ENCODE peak calls at places on chromosomes 2 and 18, in four cellular contexts. A, B, I and U are unnamed samples.
A peak's percentile ranks its signal among the peaks of the same experiment; 100 is the strongest.

GRCh38 chr2:22855081-22855480 is 529.9 kb upstream of the KLHL29 start:
- DNase-seq in I (peak; percentile 7), A (no peak), B (no peak), U (no peak)

GRCh38 chr18:6561029-6561861 is 146.5 kb upstream of the L3MBTL4 start:
- DNase-seq in B (no peak), A (peak; percentile 64), I (no peak), U (peak; percentile 12)

GRCh38 chr2:113831156-113831555 is 58.7 kb upstream of the ACTR3 start:
- DNase-seq in A (peak; percentile 30), I (no peak), B (no peak), U (no peak)

GRCh38 chr2:96099861-96100798 is 16.2 kb downstream of the ADRA2B start:
- DNase-seq in A (no peak), B (no peak), I (no peak), U (no peak)

GRCh38 chr2:130390460-130391057 is 34.7 kb downstream of the PTPN18 start:
- DNase-seq in B (no peak), A (no peak), I (no peak), U (no peak)

GRCh38 chr2:149808556-149808955 is 221.0 kb upstream of the MMADHC start:
- DNase-seq in I (no peak), B (no peak), A (no peak), U (no peak)

GRCh38 chr2:72718906-72719305 is 106.9 kb downstream of the EXOC6B start:
- DNase-seq in B (no peak), A (no peak), I (no peak), U (no peak)

GRCh38 chr18:24344509-24344908 is 53.1 kb downstream of the OSBPL1A start:
- DNase-seq in B (no peak), I (no peak), A (no peak), U (no peak)

GRCh38 chr18:2529154-2529553 is 42.2 kb downstream of the METTL4 start:
- DNase-seq in A (no peak), B (no peak), I (peak; percentile 4), U (no peak)

GRCh38 chr18:463442-464310 is 36.8 kb downstream of the COLEC12 start:
- DNase-seq in I (no peak), B (no peak), A (no peak), U (no peak)

GRCh38 chr2:233258211-233258610 is 6.7 kb downstream of the ATG16L1 start:
- DNase-seq in I (no peak), B (no peak), A (no peak), U (no peak)

GRCh38 chr2:27622921-27623384 is 5.9 kb downstream of the CCDC121 start:
- DNase-seq in A (no peak), B (no peak), I (no peak), U (no peak)

GRCh38 chr2:43032248-43032893 is 194.0 kb downstream of the ZFP36L2 start:
- DNase-seq in I (no peak), A (no peak), B (no peak), U (no peak)

DNA sequence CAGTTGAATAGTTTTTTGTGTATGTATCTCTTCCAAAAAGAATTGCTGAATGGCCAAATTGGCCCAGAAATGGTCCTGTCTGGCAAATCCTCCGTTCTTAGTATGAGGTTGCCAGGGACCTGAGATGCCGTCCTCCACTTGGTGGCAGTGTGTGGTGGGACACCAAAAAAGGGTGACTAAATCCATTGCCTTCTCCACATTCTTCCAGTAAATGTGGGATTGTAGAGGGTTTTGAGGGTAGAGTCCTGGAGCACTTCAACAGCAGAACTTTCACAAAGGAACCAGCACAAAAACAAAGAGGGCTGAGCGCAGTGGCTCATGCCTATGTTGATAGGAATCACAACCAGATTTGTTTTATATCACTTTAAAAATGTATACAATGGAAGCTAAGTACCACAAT is 199.9 kb downstream of the BCL2 start:
- DNase-seq in A (peak; percentile 4), B (no peak), I (peak; percentile 6), U (peak; percentile 33)
- TF ChIP-seq FOXK2 in A (no peak), B (no peak), I (no peak), U (no peak)

GRCh38 chr18:63339920-63340484 is 20.4 kb upstream of the BCL2 start:
- DNase-seq in A (peak; percentile 53), I (peak; percentile 22), B (no peak), U (no peak)
- TF ChIP-seq TARDBP in A (no peak), I (no peak), B (no peak), U (no peak)

GRCh38 chr18:48356909-48357631 is 52.1 kb downstream of the ZBTB7C start:
- DNase-seq in B (no peak), A (no peak), I (no peak), U (no peak)
- TF ChIP-seq FOXK2 in B (no peak), A (no peak), I (no peak), U (no peak)

GRCh38 chr2:219914577-219914976 is 287.1 kb downstream of the SLC4A3 start:
- DNase-seq in I (no peak), A (no peak), B (no peak), U (no peak)

GRCh38 chr2:219911541-219911940 is 284.1 kb downstream of the SLC4A3 start:
- DNase-seq in A (no peak), B (no peak), I (no peak), U (no peak)

GRCh38 chr2:219916261-219916660 is 288.8 kb downstream of the SLC4A3 start:
- DNase-seq in I (no peak), B (no peak), A (no peak), U (no peak)

GRCh38 chr2:219908538-219908937 is 281.1 kb downstream of the SLC4A3 start:
- DNase-seq in I (no peak), A (no peak), B (no peak), U (no peak)

DNA sequence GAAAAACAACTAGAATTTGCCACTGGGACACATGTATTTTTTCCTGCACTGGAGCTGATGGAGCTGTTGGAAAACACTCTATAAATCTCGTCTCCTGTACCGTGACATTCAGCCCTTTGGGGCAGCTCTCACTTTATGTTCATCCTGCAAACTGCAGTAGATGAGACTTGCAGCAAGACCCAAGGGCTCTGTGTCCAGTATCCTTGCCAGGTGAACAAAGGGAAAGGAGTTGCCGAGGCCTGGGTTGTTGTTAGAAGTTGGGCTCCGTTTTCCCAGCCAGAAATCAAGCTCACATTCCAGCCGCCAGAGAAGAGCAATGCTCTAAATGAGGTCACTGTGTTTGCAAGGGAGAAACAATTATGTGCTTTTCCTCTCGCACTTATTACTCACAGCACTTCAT is 285.1 kb downstream of the SLC4A3 start:
- DNase-seq in B (no peak), A (no peak), I (no peak), U (peak; percentile 14)
- TF ChIP-seq TARDBP in B (no peak), A (no peak), I (no peak), U (no peak)

GRCh38 chr2:3034396-3034795 is 343.2 kb downstream of the EIPR1 start:
- DNase-seq in B (no peak), A (no peak), I (no peak), U (no peak)
- TF ChIP-seq FOXK2 in B (no peak), A (no peak), I (no peak), U (no peak)

DNA sequence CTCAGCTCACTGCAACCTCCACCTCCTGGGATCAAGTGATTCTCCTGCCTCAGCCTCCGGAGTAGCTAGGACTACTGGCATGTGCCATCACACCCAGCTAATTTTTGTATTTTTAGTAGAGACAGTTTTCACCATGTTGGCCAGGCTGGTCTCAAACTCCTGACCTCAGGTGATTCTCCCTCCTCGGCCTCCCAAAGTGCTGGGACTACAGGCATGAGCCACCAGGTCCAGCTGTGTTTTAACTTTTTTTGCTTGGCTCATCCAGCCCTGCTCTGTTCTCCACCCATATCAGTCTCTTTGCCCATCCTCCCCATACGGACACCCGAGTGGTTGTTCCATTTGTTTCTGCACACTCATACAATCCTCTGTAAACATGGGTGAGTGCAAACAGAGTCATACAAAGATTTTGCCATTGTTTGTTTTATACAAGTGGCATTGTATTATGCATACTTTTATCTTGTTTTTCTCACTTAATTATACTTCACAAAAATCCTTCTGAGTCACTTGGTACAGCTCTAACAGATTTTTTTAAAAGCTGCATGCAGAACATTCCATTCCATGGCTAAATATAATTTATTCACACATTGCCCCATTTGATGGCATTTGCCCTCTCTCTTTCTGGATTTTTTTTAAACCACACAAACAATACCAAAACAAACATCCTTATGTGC is 5.3 kb downstream of the APOB start:
- DNase-seq in I (peak; percentile 80), A (no peak), B (no peak), U (no peak)
- TF ChIP-seq TARDBP in I (peak; percentile 50), A (no peak), B (no peak), U (no peak)